ENCODE peak calls at places on chromosomes 16 and 17, in five cellular contexts. X is tibial nerve, T is left colon, Z is DMS53, B is T-helper 1 cell. E is an unnamed sample.

GRCh38 chr16:1437606-1438005 is 6.7 kb downstream of the PERCC1 start:
- DNase-seq in X (no peak), T (no peak), Z (peak; percentile 89), B (no peak), E (no peak)

GRCh38 chr16:23104032-23104955 is 45.0 kb downstream of the USP31 start:
- DNase-seq in X (no peak), T (no peak), Z (no peak), B (no peak), E (no peak)

GRCh38 chr16:4090476-4090875 is 25.8 kb downstream of the ADCY9 start:
- DNase-seq in X (peak; percentile 30), T (no peak), Z (peak; percentile 32), B (no peak), E (no peak)

GRCh38 chr16:11379420-11379819 is 34.2 kb downstream of the RMI2 start:
- DNase-seq in X (no peak), T (no peak), Z (no peak), B (no peak), E (no peak)

GRCh38 chr17:30378191-30378796 is 433 bp upstream of the CPD start:
- DNase-seq in X (no peak), T (no peak), Z (peak; percentile 61), B (peak; percentile 37), E (peak; percentile 59)

GRCh38 chr16:5537347-5537746 is 439.8 kb upstream of the EEF2KMT start:
- DNase-seq in X (no peak), T (no peak), Z (no peak), B (no peak), E (no peak)

GRCh38 chr16:2486645-2487516 is 12.0 kb downstream of the TBC1D24 start:
- DNase-seq in X (no peak), T (peak; percentile 74), Z (no peak), B (peak; percentile 70), E (peak; percentile 75)

GRCh38 chr17:17528696-17529652 is 32.8 kb upstream of the RASD1 start:
- DNase-seq in X (no peak), T (no peak), Z (peak; percentile 88), B (no peak), E (no peak)

GRCh38 chr17:12789075-12789975 is at the start of gene ARHGAP44:
- DNase-seq in X (peak; percentile 14), T (peak; percentile 70), Z (no peak), B (no peak), E (peak; percentile 82)

GRCh38 chr17:8068736-8069586 is 18.6 kb downstream of the ALOX12B start:
- DNase-seq in X (peak; percentile 8), T (peak; percentile 69), Z (no peak), B (no peak), E (peak; percentile 72)

GRCh38 chr17:57106107-57106835 is 21.2 kb downstream of the AKAP1 start:
- DNase-seq in X (no peak), T (peak; percentile 47), Z (peak; percentile 13), B (no peak), E (peak; percentile 74)

GRCh38 chr17:33045236-33045635 is 53.6 kb downstream of the SPACA3 start:
- DNase-seq in X (no peak), T (no peak), Z (no peak), B (no peak), E (no peak)

GRCh38 chr17:76697702-76698465 is 12.9 kb downstream of the MXRA7 start:
- DNase-seq in X (no peak), T (no peak), Z (peak; percentile 59), B (no peak), E (no peak)

GRCh38 chr16:55035956-55036355 is 105.3 kb downstream of the IRX5 start:
- DNase-seq in X (no peak), T (no peak), Z (no peak), B (no peak), E (no peak)

GRCh38 chr16:19382887-19383816 is 34.5 kb upstream of the TMC5 start:
- DNase-seq in X (no peak), T (no peak), Z (peak; percentile 71), B (no peak), E (no peak)

GRCh38 chr17:13030459-13031305 is 12.9 kb upstream of the ELAC2 start:
- DNase-seq in X (peak; percentile 77), T (no peak), Z (peak; percentile 7), B (peak; percentile 24), E (no peak)

GRCh38 chr17:27351741-27352140 is 57.8 kb downstream of the WSB1 start:
- DNase-seq in X (no peak), T (no peak), Z (no peak), B (no peak), E (no peak)

GRCh38 chr16:6105115-6105514 is 1007.5 kb upstream of the EEF2KMT start:
- DNase-seq in X (no peak), T (no peak), Z (no peak), B (no peak), E (no peak)

GRCh38 chr16:23145186-23145585 is 4.1 kb downstream of the USP31 start:
- DNase-seq in X (no peak), T (no peak), Z (no peak), B (no peak), E (no peak)

GRCh38 chr17:43644081-43644480 is 17.6 kb downstream of the MEOX1 start:
- DNase-seq in X (no peak), T (no peak), Z (no peak), B (no peak), E (no peak)

GRCh38 chr17:11383157-11383556 is 142.1 kb downstream of the SHISA6 start:
- DNase-seq in X (no peak), T (no peak), Z (no peak), B (no peak), E (no peak)

GRCh38 chr17:78338860-78339259 is 21.0 kb downstream of the SOCS3 start:
- DNase-seq in X (no peak), T (peak; percentile 78), Z (no peak), B (no peak), E (peak; percentile 73)

GRCh38 chr17:16439867-16440351 is 24.5 kb downstream of the TRPV2 start:
- DNase-seq in X (no peak), T (no peak), Z (peak; percentile 52), B (no peak), E (no peak)

GRCh38 chr17:33322063-33322462 is 29.0 kb upstream of the ASIC2 start:
- DNase-seq in X (no peak), T (no peak), Z (no peak), B (no peak), E (no peak)

E was measured in mucosa of descending colon.